ENCODE peak calls at places on chromosomes 6 and 20, in seven cellular contexts. S is sigmoid colon, Y is esophagus muscularis mucosa, F is SK-N-SH, P is K562, R is ovary, B is H1. H is an unnamed sample.

GRCh38 chr6:15662246-15663056 is at the start of gene DTNBP1:
- DNase-seq in S (peak; percentile 87), Y (no peak), F (no peak), P (peak; percentile 99), R (peak; percentile 78), B (no peak), H (peak; percentile 89)

GRCh38 chr6:42193491-42193894 is 1.3 kb downstream of the GUCA1B start:
- DNase-seq in S (no peak), Y (no peak), F (no peak), P (peak; percentile 67), R (no peak), B (no peak), H (no peak)

GRCh38 chr6:73983367-73983766 is 287.4 kb downstream of the CD109 start:
- DNase-seq in S (no peak), Y (no peak), F (no peak), P (no peak), R (no peak), B (no peak), H (no peak)

GRCh38 chr6:11392778-11393507 is 144.6 kb upstream of the TMEM170B start:
- DNase-seq in S (no peak), Y (no peak), F (peak; percentile 79), P (no peak), R (peak; percentile 20), B (no peak), H (no peak)

GRCh38 chr6:138160329-138161117 is 1.2 kb upstream of the ARFGEF3 start:
- DNase-seq in S (no peak), Y (no peak), F (no peak), P (no peak), R (no peak), B (no peak), H (no peak)

GRCh38 chr6:129793447-129793846 is 67.7 kb downstream of the TMEM244 start:
- DNase-seq in S (no peak), Y (no peak), F (no peak), P (no peak), R (no peak), B (no peak), H (no peak)

GRCh38 chr6:15066433-15067337 is 179.2 kb upstream of the JARID2 start:
- DNase-seq in S (peak; percentile 76), Y (no peak), F (no peak), P (peak; percentile 47), R (peak; percentile 26), B (no peak), H (peak; percentile 75)

GRCh38 chr6:121971886-121972285 is 427.6 kb upstream of the HSF2 start:
- DNase-seq in S (no peak), Y (no peak), F (no peak), P (no peak), R (no peak), B (no peak), H (no peak)

GRCh38 chr20:6562111-6562510 is 205.4 kb upstream of the BMP2 start:
- DNase-seq in S (no peak), Y (no peak), F (no peak), P (no peak), R (no peak), B (no peak), H (no peak)

GRCh38 chr6:35040398-35040797 is 100.7 kb downstream of the TCP11 start:
- DNase-seq in S (no peak), Y (no peak), F (no peak), P (no peak), R (no peak), B (no peak), H (no peak)

GRCh38 chr20:48760403-48760889 is 67.4 kb downstream of the PREX1 start:
- DNase-seq in S (no peak), Y (no peak), F (no peak), P (no peak), R (no peak), B (no peak), H (no peak)

GRCh38 chr20:54856202-54856601 is 380.8 kb downstream of the DOK5 start:
- DNase-seq in S (no peak), Y (no peak), F (no peak), P (no peak), R (no peak), B (no peak), H (no peak)

GRCh38 chr20:11755071-11755881 is 162.4 kb upstream of the BTBD3 start:
- DNase-seq in S (peak; percentile 64), Y (no peak), F (no peak), P (no peak), R (no peak), B (no peak), H (no peak)

GRCh38 chr20:47113362-47114118 is 218.9 kb downstream of the EYA2 start:
- DNase-seq in S (peak; percentile 59), Y (no peak), F (no peak), P (no peak), R (no peak), B (no peak), H (no peak)

GRCh38 chr6:100461273-100461919 is 3.3 kb downstream of the SIM1 start:
- DNase-seq in S (no peak), Y (peak; percentile 86), F (no peak), P (no peak), R (no peak), B (no peak), H (no peak)

GRCh38 chr6:100459291-100459690 is 5.4 kb downstream of the SIM1 start:
- DNase-seq in S (no peak), Y (peak; percentile 2), F (no peak), P (no peak), R (no peak), B (no peak), H (no peak)

GRCh38 chr6:100462396-100462795 is 2.3 kb downstream of the SIM1 start:
- DNase-seq in S (no peak), Y (no peak), F (no peak), P (no peak), R (no peak), B (no peak), H (no peak)

GRCh38 chr6:100461920-100462295 is 2.8 kb downstream of the SIM1 start:
- DNase-seq in S (no peak), Y (no peak), F (no peak), P (no peak), R (no peak), B (no peak), H (no peak)

DNA sequence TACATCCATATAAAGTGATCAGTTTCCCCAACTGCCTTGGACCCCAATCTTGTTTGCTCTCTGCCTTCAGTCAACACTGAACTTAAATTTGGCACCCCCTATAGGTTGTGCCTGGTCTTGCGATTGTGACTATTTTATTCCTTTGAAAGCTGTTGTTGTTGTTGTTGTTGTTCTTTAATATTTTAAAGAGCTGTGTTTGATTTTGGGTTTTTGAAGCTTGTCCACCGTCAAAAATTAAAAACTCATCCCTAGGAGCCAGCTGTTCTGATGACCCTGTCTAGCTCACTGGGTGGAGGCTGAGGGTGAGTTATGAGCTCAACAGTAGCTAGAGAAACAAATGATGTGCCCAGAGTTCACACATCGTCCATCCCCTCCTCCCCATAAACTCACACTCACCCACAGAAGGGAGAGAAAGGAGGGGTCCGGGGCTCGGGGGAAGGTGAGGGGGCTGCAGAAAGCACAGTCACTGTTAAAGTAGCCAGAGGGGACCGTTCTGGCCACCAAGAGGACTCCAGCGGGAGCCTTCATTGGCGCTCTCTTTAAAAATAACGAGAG is 4.0 kb downstream of the SIM1 start:
- DNase-seq in S (no peak), Y (peak; percentile 31), F (no peak), P (peak; percentile 42), R (no peak), B (no peak), H (no peak)
- TF ChIP-seq CTCF in S (no peak), Y (no peak), F (peak; percentile 60), P (peak; percentile 26), R (no peak), B (no peak), H (no peak)

DNA sequence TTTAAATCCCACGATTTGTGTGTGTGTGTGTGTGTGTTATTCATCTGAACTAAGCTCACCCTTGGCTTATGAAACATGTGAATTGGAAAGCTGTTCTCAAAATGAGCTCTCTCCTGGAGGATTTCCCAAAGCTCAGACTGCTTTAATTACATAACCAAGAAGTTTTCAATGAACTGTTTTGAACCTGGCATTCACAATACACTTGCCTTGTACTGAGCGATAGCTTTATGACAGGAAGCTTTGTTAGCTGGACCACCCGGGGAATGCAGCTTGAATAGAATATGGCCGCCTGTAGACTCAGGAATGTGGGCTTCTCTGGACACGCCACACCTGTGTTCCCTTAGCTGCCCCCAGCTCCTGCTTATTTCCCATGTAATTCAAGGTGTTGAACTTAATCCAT is 71.4 kb upstream of the PREP start:
- DNase-seq in S (no peak), Y (no peak), F (no peak), P (no peak), R (no peak), B (no peak), H (no peak)
- TF ChIP-seq EP300 in S (no peak), Y (no peak), F (no peak), P (no peak), R (no peak), B (no peak), H (no peak)

DNA sequence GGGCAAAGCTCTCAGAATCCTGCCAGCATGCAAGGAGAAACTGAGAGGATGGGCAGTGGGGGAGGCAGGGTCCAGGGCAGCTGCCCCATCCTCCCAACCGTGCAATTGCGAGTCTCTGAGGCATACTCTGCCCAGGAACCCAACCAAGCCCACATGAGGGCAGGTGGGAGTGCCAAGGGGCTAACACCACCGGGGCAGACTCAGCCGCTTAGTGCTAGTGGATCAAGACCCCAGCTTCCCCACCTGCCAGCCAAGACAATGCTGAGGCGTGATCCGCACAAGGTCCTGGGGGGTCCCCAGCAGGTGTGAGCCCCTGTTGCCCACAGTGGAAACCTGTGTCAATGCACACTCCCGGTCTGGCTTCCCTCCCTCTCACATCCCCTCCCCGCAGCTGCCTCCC is 48.5 kb upstream of the ENTPD6 start:
- DNase-seq in S (no peak), Y (no peak), F (no peak), P (no peak), R (no peak), B (no peak), H (no peak)
- H3K27me3 ChIP-seq in S (peaks cover 5% of the 10 kb centered on the region), Y (peaks cover 37% of the 10 kb centered on the region), F (peaks cover 11% of the 10 kb centered on the region), P (peaks cover 45% of the 10 kb centered on the region), R (no peaks in the 10 kb centered on the region), B (peaks cover 8% of the 10 kb centered on the region), H (peaks cover 25% of the 10 kb centered on the region)

GRCh38 chr6:90212274-90212673 is 84.4 kb downstream of the BACH2 start:
- DNase-seq in S (no peak), Y (no peak), F (no peak), P (no peak), R (no peak), B (no peak), H (no peak)
- TF ChIP-seq CTCF in S (no peak), Y (no peak), F (no peak), P (peak; percentile 35), R (no peak), B (no peak), H (no peak)

H was measured in suprapubic skin.